ENCODE peak calls at places on chromosome 20, in ten cellular contexts. One of them, this sample, is unnamed. For H3K4me1, the result is how much of the 10 kb centered on the place peaks cover.

GRCh38 chr20:58938078-58938477 is 43.0 kb upstream of the NELFCD start:
- DNase-seq in HCT116: no peak
- DNase-seq in H1: no peak
- DNase-seq in suprapubic skin: no peak
- DNase-seq in sigmoid colon: no peak
- DNase-seq in body of pancreas: no peak
- DNase-seq in adrenal gland: no peak
- DNase-seq in upper lobe of left lung: no peak
- DNase-seq in stomach: no peak
- DNase-seq in A549: no peak
- DNase-seq in this sample: no peak

GRCh38 chr20:3744806-3745685 is 12.6 kb downstream of the HSPA12B start:
- DNase-seq in HCT116: peak
- DNase-seq in H1: peak
- DNase-seq in suprapubic skin: no peak
- DNase-seq in sigmoid colon: peak
- DNase-seq in body of pancreas: peak
- DNase-seq in adrenal gland: peak
- DNase-seq in upper lobe of left lung: peak
- DNase-seq in stomach: peak
- DNase-seq in A549: peak
- DNase-seq in this sample: peak

GRCh38 chr20:9506964-9507369 is 7.4 kb upstream of the LAMP5 start:
- DNase-seq in HCT116: no peak
- DNase-seq in H1: peak
- DNase-seq in suprapubic skin: no peak
- DNase-seq in sigmoid colon: no peak
- DNase-seq in body of pancreas: no peak
- DNase-seq in adrenal gland: no peak
- DNase-seq in upper lobe of left lung: peak
- DNase-seq in stomach: no peak
- DNase-seq in A549: no peak
- DNase-seq in this sample: no peak

GRCh38 chr20:38863024-38863851 is 57.7 kb downstream of the PPP1R16B start:
- DNase-seq in HCT116: no peak
- DNase-seq in H1: no peak
- DNase-seq in suprapubic skin: no peak
- DNase-seq in sigmoid colon: no peak
- DNase-seq in body of pancreas: no peak
- DNase-seq in adrenal gland: peak
- DNase-seq in upper lobe of left lung: no peak
- DNase-seq in stomach: no peak
- DNase-seq in A549: no peak
- DNase-seq in this sample: no peak

GRCh38 chr20:9130407-9130995 is 61.6 kb downstream of the PLCB4 start:
- DNase-seq in HCT116: no peak
- DNase-seq in H1: no peak
- DNase-seq in suprapubic skin: no peak
- DNase-seq in sigmoid colon: no peak
- DNase-seq in body of pancreas: no peak
- DNase-seq in adrenal gland: no peak
- DNase-seq in upper lobe of left lung: no peak
- DNase-seq in stomach: no peak
- DNase-seq in A549: no peak
- DNase-seq in this sample: no peak

GRCh38 chr20:23245553-23246128 is 105.0 kb upstream of the NXT1 start:
- DNase-seq in HCT116: no peak
- DNase-seq in H1: peak
- DNase-seq in suprapubic skin: peak
- DNase-seq in sigmoid colon: no peak
- DNase-seq in body of pancreas: peak
- DNase-seq in adrenal gland: peak
- DNase-seq in upper lobe of left lung: no peak
- DNase-seq in stomach: peak
- DNase-seq in A549: peak
- DNase-seq in this sample: peak

GRCh38 chr20:58584051-58584824 is 66.8 kb upstream of the STX16 start:
- DNase-seq in HCT116: no peak
- DNase-seq in H1: no peak
- DNase-seq in suprapubic skin: no peak
- DNase-seq in sigmoid colon: peak
- DNase-seq in body of pancreas: no peak
- DNase-seq in adrenal gland: no peak
- DNase-seq in upper lobe of left lung: no peak
- DNase-seq in stomach: no peak
- DNase-seq in A549: no peak
- DNase-seq in this sample: no peak

GRCh38 chr20:18103497-18103896 is 34.2 kb upstream of the KAT14 start:
- DNase-seq in HCT116: no peak
- DNase-seq in H1: no peak
- DNase-seq in suprapubic skin: no peak
- DNase-seq in sigmoid colon: no peak
- DNase-seq in body of pancreas: no peak
- DNase-seq in adrenal gland: no peak
- DNase-seq in upper lobe of left lung: no peak
- DNase-seq in stomach: peak
- DNase-seq in A549: no peak
- DNase-seq in this sample: no peak

GRCh38 chr20:35698298-35699126 is 640 bp downstream of the NFS1 start:
- DNase-seq in HCT116: no peak
- DNase-seq in H1: peak
- DNase-seq in suprapubic skin: no peak
- DNase-seq in sigmoid colon: peak
- DNase-seq in body of pancreas: no peak
- DNase-seq in adrenal gland: peak
- DNase-seq in upper lobe of left lung: peak
- DNase-seq in stomach: peak
- DNase-seq in A549: peak
- DNase-seq in this sample: no peak

GRCh38 chr20:24724982-24725533 is 224.0 kb upstream of the CST7 start:
- DNase-seq in HCT116: no peak
- DNase-seq in H1: peak
- DNase-seq in suprapubic skin: no peak
- DNase-seq in sigmoid colon: no peak
- DNase-seq in body of pancreas: no peak
- DNase-seq in adrenal gland: no peak
- DNase-seq in upper lobe of left lung: peak
- DNase-seq in stomach: no peak
- DNase-seq in A549: no peak
- DNase-seq in this sample: no peak

GRCh38 chr20:29873946-29874345 is 1383.5 kb upstream of the DEFB115 start:
- DNase-seq in HCT116: no peak
- DNase-seq in H1: peak
- DNase-seq in suprapubic skin: peak
- DNase-seq in sigmoid colon: peak
- DNase-seq in body of pancreas: peak
- DNase-seq in adrenal gland: no peak
- DNase-seq in upper lobe of left lung: peak
- DNase-seq in stomach: peak
- DNase-seq in A549: no peak
- DNase-seq in this sample: peak

GRCh38 chr20:11748436-11748835 is 169.3 kb upstream of the BTBD3 start:
- DNase-seq in HCT116: no peak
- DNase-seq in H1: no peak
- DNase-seq in suprapubic skin: no peak
- DNase-seq in sigmoid colon: no peak
- DNase-seq in body of pancreas: no peak
- DNase-seq in adrenal gland: no peak
- DNase-seq in upper lobe of left lung: no peak
- DNase-seq in stomach: no peak
- DNase-seq in A549: no peak
- DNase-seq in this sample: no peak

GRCh38 chr20:63046841-63047240 is 40.1 kb upstream of the BHLHE23 start:
- DNase-seq in HCT116: no peak
- DNase-seq in H1: no peak
- DNase-seq in suprapubic skin: no peak
- DNase-seq in sigmoid colon: no peak
- DNase-seq in body of pancreas: no peak
- DNase-seq in adrenal gland: no peak
- DNase-seq in upper lobe of left lung: no peak
- DNase-seq in stomach: no peak
- DNase-seq in A549: no peak
- DNase-seq in this sample: peak

DNA sequence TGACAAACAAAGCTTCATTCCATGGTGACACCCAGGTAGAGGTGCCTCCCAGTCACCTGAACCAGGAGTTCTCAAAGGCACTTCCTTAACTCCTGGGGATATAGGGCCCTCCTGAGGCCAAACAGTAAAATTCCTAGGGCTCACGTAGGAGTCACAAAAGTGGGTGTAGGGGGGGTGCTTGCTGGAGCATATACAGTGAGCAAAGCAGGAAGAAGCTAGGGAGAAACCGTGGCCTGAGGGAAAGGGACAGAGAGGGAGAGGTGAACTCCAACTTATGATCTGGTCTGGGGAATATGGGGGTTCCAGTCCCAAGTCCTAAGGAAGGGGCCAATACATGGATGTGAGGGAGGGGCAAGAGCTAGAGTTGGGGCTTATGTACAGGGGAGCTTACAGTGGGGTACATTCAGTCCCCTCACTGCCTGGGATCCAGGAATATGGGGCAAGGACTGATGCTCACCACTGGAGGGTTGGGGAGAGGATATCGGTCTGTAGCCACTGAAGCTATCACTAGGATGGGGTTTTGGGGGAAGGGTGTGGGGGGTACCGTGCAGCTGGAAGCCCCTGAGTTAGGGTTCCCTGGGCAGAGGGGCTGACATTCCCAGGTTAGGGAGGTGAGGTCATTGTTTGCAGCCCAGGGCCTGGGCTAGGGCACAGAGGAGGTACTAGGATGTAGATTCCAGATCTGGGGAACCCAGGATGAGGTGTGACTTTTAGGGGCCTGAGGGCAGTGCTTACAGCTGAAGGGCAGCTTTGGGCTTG is 950 bp downstream of the PEDS1 start:
- DNase-seq in HCT116: no peak
- DNase-seq in H1: no peak
- DNase-seq in suprapubic skin: no peak
- DNase-seq in sigmoid colon: no peak
- DNase-seq in body of pancreas: no peak
- DNase-seq in adrenal gland: no peak
- DNase-seq in upper lobe of left lung: no peak
- DNase-seq in stomach: no peak
- DNase-seq in A549: no peak
- DNase-seq in this sample: no peak
- H3K4me1 ChIP-seq in HCT116: under half
- H3K4me1 ChIP-seq in H1: under half
- H3K4me1 ChIP-seq in suprapubic skin: half or more
- H3K4me1 ChIP-seq in sigmoid colon: half or more
- H3K4me1 ChIP-seq in body of pancreas: half or more
- H3K4me1 ChIP-seq in adrenal gland: under half
- H3K4me1 ChIP-seq in upper lobe of left lung: half or more
- H3K4me1 ChIP-seq in stomach: half or more
- H3K4me1 ChIP-seq in A549: under half
- H3K4me1 ChIP-seq in this sample: under half

GRCh38 chr20:50744143-50744792 is 12.9 kb downstream of the PARD6B start:
- DNase-seq in HCT116: peak
- DNase-seq in H1: peak
- DNase-seq in suprapubic skin: no peak
- DNase-seq in sigmoid colon: peak
- DNase-seq in body of pancreas: peak
- DNase-seq in adrenal gland: peak
- DNase-seq in upper lobe of left lung: no peak
- DNase-seq in stomach: peak
- DNase-seq in A549: peak
- DNase-seq in this sample: no peak
- TF ChIP-seq POLR2A in HCT116: no peak
- TF ChIP-seq POLR2A in H1: no peak
- TF ChIP-seq POLR2A in suprapubic skin: no peak
- TF ChIP-seq POLR2A in sigmoid colon: no peak
- TF ChIP-seq POLR2A in body of pancreas: no peak
- TF ChIP-seq POLR2A in adrenal gland: no peak
- TF ChIP-seq POLR2A in upper lobe of left lung: no peak
- TF ChIP-seq POLR2A in stomach: no peak
- TF ChIP-seq POLR2A in A549: no peak
- TF ChIP-seq POLR2A in this sample: no peak

GRCh38 chr20:48736231-48736630 is 91.6 kb downstream of the PREX1 start:
- DNase-seq in HCT116: no peak
- DNase-seq in H1: no peak
- DNase-seq in suprapubic skin: no peak
- DNase-seq in sigmoid colon: no peak
- DNase-seq in body of pancreas: no peak
- DNase-seq in adrenal gland: no peak
- DNase-seq in upper lobe of left lung: no peak
- DNase-seq in stomach: no peak
- DNase-seq in A549: no peak
- DNase-seq in this sample: no peak
- H3K4me1 ChIP-seq in HCT116: under half
- H3K4me1 ChIP-seq in H1: under half
- H3K4me1 ChIP-seq in suprapubic skin: under half
- H3K4me1 ChIP-seq in sigmoid colon: under half
- H3K4me1 ChIP-seq in body of pancreas: under half
- H3K4me1 ChIP-seq in adrenal gland: under half
- H3K4me1 ChIP-seq in upper lobe of left lung: half or more
- H3K4me1 ChIP-seq in stomach: under half
- H3K4me1 ChIP-seq in A549: under half
- H3K4me1 ChIP-seq in this sample: half or more

GRCh38 chr20:45950330-45950646 is 15.8 kb downstream of the PCIF1 start:
- DNase-seq in HCT116: no peak
- DNase-seq in H1: no peak
- DNase-seq in suprapubic skin: no peak
- DNase-seq in sigmoid colon: no peak
- DNase-seq in body of pancreas: no peak
- DNase-seq in adrenal gland: no peak
- DNase-seq in upper lobe of left lung: no peak
- DNase-seq in stomach: no peak
- DNase-seq in A549: no peak
- DNase-seq in this sample: no peak

GRCh38 chr20:45948261-45948733 is 13.8 kb downstream of the PCIF1 start:
- DNase-seq in HCT116: no peak
- DNase-seq in H1: no peak
- DNase-seq in suprapubic skin: no peak
- DNase-seq in sigmoid colon: no peak
- DNase-seq in body of pancreas: no peak
- DNase-seq in adrenal gland: no peak
- DNase-seq in upper lobe of left lung: no peak
- DNase-seq in stomach: no peak
- DNase-seq in A549: no peak
- DNase-seq in this sample: no peak

GRCh38 chr20:45951474-45951873 is 17.0 kb downstream of the PCIF1 start:
- DNase-seq in HCT116: no peak
- DNase-seq in H1: no peak
- DNase-seq in suprapubic skin: no peak
- DNase-seq in sigmoid colon: no peak
- DNase-seq in body of pancreas: no peak
- DNase-seq in adrenal gland: no peak
- DNase-seq in upper lobe of left lung: no peak
- DNase-seq in stomach: no peak
- DNase-seq in A549: no peak
- DNase-seq in this sample: no peak

GRCh38 chr20:45948742-45949541 is 14.5 kb downstream of the PCIF1 start:
- DNase-seq in HCT116: no peak
- DNase-seq in H1: no peak
- DNase-seq in suprapubic skin: no peak
- DNase-seq in sigmoid colon: no peak
- DNase-seq in body of pancreas: no peak
- DNase-seq in adrenal gland: no peak
- DNase-seq in upper lobe of left lung: no peak
- DNase-seq in stomach: no peak
- DNase-seq in A549: no peak
- DNase-seq in this sample: no peak

GRCh38 chr20:45949542-45950329 is 15.3 kb downstream of the PCIF1 start:
- DNase-seq in HCT116: no peak
- DNase-seq in H1: no peak
- DNase-seq in suprapubic skin: no peak
- DNase-seq in sigmoid colon: no peak
- DNase-seq in body of pancreas: no peak
- DNase-seq in adrenal gland: no peak
- DNase-seq in upper lobe of left lung: no peak
- DNase-seq in stomach: no peak
- DNase-seq in A549: no peak
- DNase-seq in this sample: no peak
- TF ChIP-seq POLR2A in HCT116: no peak
- TF ChIP-seq POLR2A in H1: no peak
- TF ChIP-seq POLR2A in suprapubic skin: no peak
- TF ChIP-seq POLR2A in sigmoid colon: no peak
- TF ChIP-seq POLR2A in body of pancreas: no peak
- TF ChIP-seq POLR2A in adrenal gland: no peak
- TF ChIP-seq POLR2A in upper lobe of left lung: no peak
- TF ChIP-seq POLR2A in stomach: no peak
- TF ChIP-seq POLR2A in A549: no peak
- TF ChIP-seq POLR2A in this sample: no peak

This sample was measured in spleen.